ENCODE peak calls at places on chromosome 22, in five cellular contexts. N, O, X, Q and T are unnamed samples.

GRCh38 chr22:37239336-37240239 is 4.5 kb downstream of the RAC2 start:
- DNase-seq in N (no peak), O (no peak), X (no peak), Q (no peak), T (no peak)

GRCh38 chr22:42939941-42940653 is 74.9 kb downstream of the PACSIN2 start:
- DNase-seq in N (no peak), O (peak), X (no peak), Q (no peak), T (no peak)

GRCh38 chr22:37259540-37260029 is 15.5 kb upstream of the RAC2 start:
- DNase-seq in N (no peak), O (no peak), X (peak), Q (no peak), T (no peak)

GRCh38 chr22:44554411-44554810 is 56.4 kb upstream of the RTL6 start:
- DNase-seq in N (no peak), O (no peak), X (no peak), Q (no peak), T (no peak)

GRCh38 chr22:29470159-29470855 is 9.7 kb upstream of the NEFH start:
- DNase-seq in N (peak), O (no peak), X (peak), Q (no peak), T (no peak)

GRCh38 chr22:24156915-24157782 is 24.1 kb upstream of the SUSD2 start:
- DNase-seq in N (peak), O (peak), X (peak), Q (peak), T (no peak)

GRCh38 chr22:45422237-45422983 is 8.9 kb downstream of the RIBC2 start:
- DNase-seq in N (no peak), O (no peak), X (no peak), Q (no peak), T (no peak)

GRCh38 chr22:38873469-38874411 is 1.7 kb upstream of the CBX6 start:
- DNase-seq in N (peak), O (no peak), X (no peak), Q (no peak), T (no peak)

GRCh38 chr22:45671051-45671782 is 417 bp upstream of the ATXN10 start:
- DNase-seq in N (no peak), O (no peak), X (peak), Q (no peak), T (no peak)

GRCh38 chr22:20834206-20834605 is 24.4 kb downstream of the PI4KA start:
- DNase-seq in N (no peak), O (no peak), X (no peak), Q (no peak), T (no peak)

GRCh38 chr22:35330258-35330861 is 30.7 kb downstream of the TOM1 start:
- DNase-seq in N (peak), O (no peak), X (no peak), Q (peak), T (no peak)

GRCh38 chr22:36726007-36726380 is 22.4 kb upstream of the CACNG2 start:
- DNase-seq in N (no peak), O (no peak), X (no peak), Q (no peak), T (no peak)